ENCODE peak calls at places on chromosomes 11 and 22, in five cellular contexts. D is epithelial cell of esophagus, W is BJ, J is Caco-2, E is fibroblast of mammary gland. V is an unnamed sample.

GRCh38 chr11:61698173-61698965 is 18.2 kb downstream of the DAGLA start:
- DNase-seq in D (no peak), E (no peak), W (no peak), J (no peak), V (no peak)

GRCh38 chr22:35868938-35869337 is 151.3 kb downstream of the APOL5 start:
- DNase-seq in W (no peak), D (peak), E (no peak), J (no peak), V (no peak)

GRCh38 chr11:104490182-104490581 is 326.2 kb upstream of the PDGFD start:
- DNase-seq in J (no peak), D (no peak), W (no peak), E (no peak), V (no peak)

GRCh38 chr11:94198718-94199117 is 70.1 kb downstream of the PANX1 start:
- DNase-seq in E (no peak), W (no peak), J (no peak), D (no peak), V (no peak)

GRCh38 chr22:41574847-41575381 is 14.1 kb downstream of the CSDC2 start:
- DNase-seq in E (peak), W (no peak), D (no peak), J (no peak), V (no peak)

GRCh38 chr22:42645341-42645937 is 3.8 kb downstream of the CYB5R3 start:
- DNase-seq in D (no peak), W (no peak), E (no peak), J (no peak), V (no peak)

GRCh38 chr11:819943-820649 is 1.4 kb downstream of the PNPLA2 start:
- DNase-seq in J (peak), W (no peak), D (peak), E (no peak), V (peak)

GRCh38 chr11:914747-915493 is 4.3 kb upstream of the CHID1 start:
- DNase-seq in J (no peak), E (no peak), D (no peak), W (no peak), V (no peak)

GRCh38 chr22:38228873-38229740 is 27.3 kb downstream of the MAFF start:
- DNase-seq in D (peak), W (peak), J (no peak), E (peak), V (no peak)

GRCh38 chr22:27588273-27588672 is 213.3 kb downstream of the MN1 start:
- DNase-seq in E (no peak), W (no peak), J (peak), D (peak), V (no peak)

GRCh38 chr22:19941365-19942070 is at the start of the genes COMT and TXNRD2:
- DNase-seq in J (peak), W (no peak), E (peak), D (peak), V (peak)

GRCh38 chr11:125123947-125124633 is 12.7 kb upstream of the TMEM218 start:
- DNase-seq in E (peak), W (no peak), J (peak), D (peak), V (peak)

GRCh38 chr11:44759743-44760476 is 33.1 kb downstream of the TSPAN18 start:
- DNase-seq in D (no peak), W (no peak), E (no peak), J (no peak), V (no peak)

GRCh38 chr22:30871391-30872281 is 96.9 kb downstream of the MORC2 start:
- DNase-seq in J (no peak), E (no peak), W (no peak), D (no peak), V (no peak)

GRCh38 chr11:68990995-68991780 is 10.4 kb upstream of the MRGPRD start:
- DNase-seq in E (no peak), J (no peak), D (no peak), W (no peak), V (no peak)

GRCh38 chr22:45211435-45211834 is 29.3 kb downstream of the KIAA0930 start:
- DNase-seq in J (no peak), D (no peak), E (peak), W (no peak), V (no peak)

DNA sequence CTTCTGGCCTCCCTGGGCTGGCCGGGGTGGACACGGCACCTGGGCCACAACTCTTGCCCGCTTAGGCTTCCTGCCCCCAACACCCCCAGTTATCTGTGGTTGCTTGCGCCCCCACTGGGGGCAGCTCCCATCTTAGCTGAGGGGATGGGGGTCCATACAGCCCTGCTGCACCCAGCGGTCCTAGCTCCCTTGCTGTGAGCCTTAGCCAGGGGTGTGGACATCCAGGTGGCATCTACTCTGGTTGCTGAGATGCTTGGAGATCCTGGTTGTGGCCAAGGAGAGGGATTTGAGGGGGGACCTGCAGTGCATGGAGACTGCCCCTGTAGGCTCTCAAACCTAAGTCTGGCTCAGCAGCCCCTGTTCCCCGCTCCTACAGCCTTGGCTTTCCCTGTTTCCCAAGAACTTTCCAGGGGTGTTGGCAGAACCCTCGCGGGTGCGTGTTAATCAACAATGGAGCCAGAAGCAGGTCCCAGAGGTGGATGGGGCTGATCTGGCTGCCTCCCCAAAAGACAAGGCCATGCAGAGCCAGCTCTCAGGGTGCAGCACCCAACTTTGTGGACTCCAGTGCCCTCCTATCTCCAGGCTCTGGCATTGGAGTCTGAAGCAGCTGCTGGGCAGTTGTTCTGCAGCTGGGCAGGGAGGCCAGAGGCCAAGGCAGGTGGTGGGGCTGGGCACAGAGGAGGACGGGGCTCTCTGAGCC is 3.3 kb downstream of the KCNQ1 start:
- DNase-seq in D (no peak), E (no peak), J (no peak), W (no peak), V (no peak)
- H3K4me3 ChIP-seq in D (no peak), E (no peak), J (no peak), W (no peak), V (no peak)

GRCh38 chr11:75245356-75246005 is 4.9 kb downstream of the TPBGL start:
- DNase-seq in J (no peak), E (no peak), D (no peak), W (no peak), V (no peak)

GRCh38 chr11:75249704-75250103 is 9.1 kb downstream of the TPBGL start:
- DNase-seq in J (no peak), D (no peak), E (no peak), W (no peak), V (no peak)

GRCh38 chr11:75246673-75247350 is 6.2 kb downstream of the TPBGL start:
- DNase-seq in W (no peak), J (no peak), D (no peak), E (no peak), V (no peak)

GRCh38 chr11:75246006-75246672 is 5.6 kb downstream of the TPBGL start:
- DNase-seq in W (no peak), D (no peak), J (no peak), E (no peak), V (no peak)

GRCh38 chr11:75248924-75249256 is 8.3 kb downstream of the TPBGL start:
- DNase-seq in W (no peak), D (no peak), E (no peak), J (no peak), V (no peak)
- TF ChIP-seq CTCF in W (no peak), D (no peak), E (no peak), J (no peak), V (no peak)

GRCh38 chr11:66462911-66463310 is 3.8 kb upstream of the PELI3 start:
- DNase-seq in D (no peak), E (no peak), J (no peak), W (no peak), V (no peak)

GRCh38 chr11:66467034-66467659 is 442 bp downstream of the PELI3 start:
- DNase-seq in D (peak), W (no peak), J (peak), E (no peak), V (peak)

GRCh38 chr11:66466225-66467033 is at the start of gene PELI3:
- DNase-seq in W (peak), E (peak), D (peak), J (peak), V (peak)

GRCh38 chr11:66465371-66466224 is 1.1 kb upstream of the PELI3 start:
- DNase-seq in D (no peak), E (no peak), J (no peak), W (no peak), V (no peak)

DNA sequence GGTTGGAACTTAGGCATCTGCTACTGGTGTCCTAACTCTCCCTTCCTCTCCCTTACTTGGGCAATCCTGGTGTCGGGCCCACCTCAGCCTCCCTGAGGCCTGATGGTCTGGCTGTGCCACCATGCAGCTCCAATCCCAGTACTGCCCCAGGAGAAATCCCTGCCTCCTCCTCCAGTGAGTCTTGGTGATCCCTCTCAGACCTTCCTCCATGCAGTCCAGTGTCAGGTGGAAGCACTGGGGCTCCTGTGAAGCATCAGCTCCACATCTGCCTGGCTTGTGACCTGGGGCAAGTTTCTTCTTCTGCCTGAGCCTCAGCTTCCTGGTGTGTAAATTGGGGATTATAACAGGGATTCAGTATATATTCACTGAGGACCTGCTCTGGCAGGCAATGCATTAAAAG is 1.8 kb upstream of the PELI3 start:
- DNase-seq in D (no peak), E (no peak), W (no peak), J (no peak), V (no peak)
- H3K4me3 ChIP-seq in D (no peak), E (no peak), W (no peak), J (no peak), V (no peak)

GRCh38 chr11:35373284-35373933 is 45.9 kb downstream of the SLC1A2 start:
- DNase-seq in E (no peak), W (no peak), J (no peak), D (peak), V (no peak)
- TF ChIP-seq CTCF in E (no peak), W (no peak), J (no peak), D (no peak), V (no peak)

GRCh38 chr11:65917434-65918210 is 1.2 kb downstream of the C11orf68 start:
- DNase-seq in D (no peak), W (no peak), E (no peak), J (no peak), V (no peak)

GRCh38 chr11:65915101-65915820 is 3.6 kb downstream of the C11orf68 start:
- DNase-seq in J (no peak), D (no peak), W (no peak), E (no peak), V (no peak)

GRCh38 chr11:65915821-65916251 is 3.0 kb downstream of the C11orf68 start:
- DNase-seq in D (peak), W (peak), E (peak), J (no peak), V (no peak)

GRCh38 chr11:65917077-65917433 is 1.8 kb downstream of the C11orf68 start:
- DNase-seq in E (no peak), D (no peak), W (no peak), J (no peak), V (no peak)

DNA sequence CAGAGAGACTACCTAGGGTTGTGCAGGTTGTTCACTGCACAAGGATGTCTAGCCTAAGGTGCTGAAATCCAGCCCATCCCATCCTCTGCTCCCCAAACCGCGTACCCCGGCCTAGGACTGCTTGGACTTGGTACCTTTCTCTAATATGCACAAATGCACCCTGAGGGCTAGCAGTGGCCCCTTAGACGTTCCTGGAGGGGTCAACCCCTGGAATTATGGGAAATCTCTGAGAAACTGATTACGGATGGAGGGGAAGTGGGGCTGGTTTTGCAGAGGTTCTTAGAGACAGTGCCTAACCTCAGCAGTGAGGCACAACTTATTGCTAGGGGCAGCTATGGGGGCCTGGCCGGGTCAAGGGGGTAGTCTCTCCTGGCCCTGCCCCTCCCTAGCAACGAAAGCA is 2.5 kb downstream of the C11orf68 start:
- DNase-seq in D (no peak), W (no peak), J (no peak), E (no peak), V (no peak)
- H3K4me3 ChIP-seq in D (no peak), W (no peak), J (no peak), E (peak), V (no peak)